ENCODE peak calls at places on chromosomes 7 and 10, in six cellular contexts. P is CD4-positive, CD25-positive, alpha-beta regulatory T cell; Y is choroid plexus epithelial cell; R is H7; C is cardiac muscle cell; N is skeletal muscle cell. U is an unnamed sample.

GRCh38 chr7:35691827-35692307 is 3.1 kb downstream of the HERPUD2 start:
- DNase-seq in Y (peak), R (no peak), P (peak), N (no peak), C (peak), U (no peak)

GRCh38 chr10:61642692-61643091 is 20.0 kb upstream of the CABCOCO1 start:
- DNase-seq in R (no peak), C (no peak), N (no peak), P (no peak), Y (peak), U (peak)

GRCh38 chr7:144137501-144137900 is 14.5 kb downstream of the OR2A14 start:
- DNase-seq in C (no peak), N (no peak), Y (no peak), P (no peak), R (no peak), U (no peak)

GRCh38 chr7:44986218-44987053 is 7.6 kb upstream of the MYO1G start:
- DNase-seq in N (peak), P (peak), C (peak), Y (peak), R (peak), U (peak)

GRCh38 chr10:122541541-122542002 is 19.0 kb upstream of the DMBT1 start:
- DNase-seq in R (no peak), C (no peak), Y (no peak), P (peak), N (no peak), U (no peak)

GRCh38 chr10:77328272-77328816 is 309.3 kb downstream of the KCNMA1 start:
- DNase-seq in C (peak), Y (peak), N (no peak), P (no peak), R (peak), U (no peak)

GRCh38 chr10:76303682-76304316 is 872.4 kb downstream of the LRMDA start:
- DNase-seq in R (peak), P (peak), N (peak), Y (peak), C (peak), U (peak)

GRCh38 chr7:132750056-132750455 is 173.8 kb upstream of the PLXNA4 start:
- DNase-seq in R (no peak), Y (no peak), P (no peak), N (no peak), C (no peak), U (no peak)

GRCh38 chr7:516606-517456 is 2.8 kb downstream of the PDGFA start:
- DNase-seq in P (no peak), C (peak), Y (peak), N (no peak), R (peak), U (peak)

GRCh38 chr10:59748834-59749233 is 4.4 kb downstream of the MRLN start:
- DNase-seq in P (no peak), C (no peak), Y (no peak), R (no peak), N (no peak), U (no peak)

GRCh38 chr7:101576993-101577392 is 52.1 kb downstream of the MYL10 start:
- DNase-seq in Y (no peak), N (no peak), R (no peak), P (no peak), C (no peak), U (no peak)

GRCh38 chr10:13613519-13613918 is 26.8 kb downstream of the PRPF18 start:
- DNase-seq in P (no peak), R (no peak), C (peak), N (no peak), Y (peak), U (peak)

GRCh38 chr7:90579181-90579688 is 16.9 kb upstream of the CDK14 start:
- DNase-seq in P (no peak), Y (peak), N (peak), R (no peak), C (no peak), U (peak)

GRCh38 chr7:23810099-23810498 is 100.1 kb downstream of the STK31 start:
- DNase-seq in P (no peak), C (no peak), Y (no peak), N (no peak), R (no peak), U (no peak)

GRCh38 chr10:104937528-104937927 is 296.4 kb downstream of the SORCS3 start:
- DNase-seq in P (no peak), C (no peak), Y (peak), N (peak), R (no peak), U (peak)

GRCh38 chr7:47688311-47689100 is 106.6 kb upstream of the TNS3 start:
- DNase-seq in P (no peak), C (no peak), Y (no peak), R (no peak), N (no peak), U (no peak)

GRCh38 chr7:137816696-137817320 is 30.0 kb downstream of the DGKI start:
- DNase-seq in P (no peak), C (no peak), R (peak), N (no peak), Y (peak), U (no peak)

GRCh38 chr7:26083113-26083512 is 68.9 kb upstream of the NFE2L3 start:
- DNase-seq in Y (no peak), P (no peak), N (no peak), R (no peak), C (no peak), U (peak)

GRCh38 chr10:98260752-98261151 is 7.2 kb downstream of the LOXL4 start:
- DNase-seq in P (no peak), R (no peak), C (no peak), N (no peak), Y (no peak), U (no peak)

DNA sequence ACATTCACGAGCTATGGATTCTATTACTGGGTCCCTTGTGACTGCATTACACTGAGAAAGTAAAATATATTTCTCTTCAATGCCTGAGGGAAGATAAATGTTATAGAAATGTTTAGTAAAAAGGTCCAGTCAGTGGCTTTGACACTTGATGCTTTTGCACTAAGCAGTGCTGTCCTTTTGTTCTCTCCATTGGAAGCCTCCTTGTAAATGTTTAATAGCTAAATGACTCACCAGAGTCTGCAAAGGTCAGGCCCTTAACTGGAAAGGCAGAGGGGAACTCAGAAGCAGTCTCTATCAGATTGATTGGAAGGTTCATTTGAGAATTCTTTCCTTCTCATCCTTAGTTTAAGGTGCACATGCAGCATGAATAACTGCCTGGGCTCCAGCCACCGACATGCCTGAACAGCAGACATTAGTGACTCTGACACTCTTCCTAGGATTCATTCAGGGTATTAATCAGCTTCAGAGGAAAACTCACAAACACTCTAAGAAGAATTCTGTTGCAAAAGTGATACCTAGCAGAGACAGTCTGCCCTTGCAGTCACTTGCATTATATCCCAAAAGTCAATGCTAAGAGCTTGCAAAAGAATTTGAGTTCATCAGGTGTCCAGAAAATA is 11.5 kb upstream of the EDRF1 start:
- DNase-seq in Y (peak), C (peak), N (no peak), R (no peak), P (no peak), U (no peak)
- H3K4me3 ChIP-seq in Y (no peak), C (no peak), N (no peak), R (no peak), P (no peak), U (no peak)

GRCh38 chr10:112528235-112528634 is 81.2 kb downstream of the VTI1A start:
- DNase-seq in P (no peak), Y (no peak), R (no peak), C (no peak), N (no peak), U (no peak)

GRCh38 chr10:112535432-112536038 is 88.5 kb downstream of the VTI1A start:
- DNase-seq in C (peak), Y (no peak), P (no peak), R (no peak), N (no peak), U (no peak)

GRCh38 chr10:112536663-112537062 is 89.6 kb downstream of the VTI1A start:
- DNase-seq in R (no peak), Y (no peak), P (no peak), C (no peak), N (no peak), U (no peak)

GRCh38 chr10:112526906-112527305 is 79.9 kb downstream of the VTI1A start:
- DNase-seq in N (no peak), Y (peak), C (no peak), R (peak), P (no peak), U (no peak)

GRCh38 chr10:112532053-112532658 is 85.1 kb downstream of the VTI1A start:
- DNase-seq in Y (peak), R (no peak), C (no peak), N (no peak), P (peak), U (no peak)
- H3K4me3 ChIP-seq in Y (peak), R (no peak), C (no peak), N (peak), P (peak), U (no peak)

DNA sequence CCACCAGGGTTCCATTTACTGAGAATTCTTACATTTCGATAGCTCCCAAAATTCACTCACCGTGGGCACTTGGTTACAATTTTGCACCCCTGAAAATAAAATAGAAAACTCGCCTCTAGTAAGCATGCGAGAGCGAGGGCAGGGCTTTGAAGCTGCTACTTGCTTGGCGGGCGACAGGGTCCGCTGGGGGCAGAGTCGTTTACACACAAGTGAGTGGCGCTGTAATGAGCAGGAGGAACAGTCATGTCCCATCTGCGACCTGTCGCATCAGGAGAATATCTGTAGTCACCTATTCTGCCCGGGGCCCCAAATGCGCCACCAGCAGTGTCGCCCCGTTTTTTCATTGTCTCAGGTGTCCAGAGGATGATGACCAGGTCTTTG is 1.2 kb upstream of the MEOX2 start:
- DNase-seq in R (peak), P (no peak), Y (no peak), C (peak), N (no peak), U (no peak)
- H3K4me3 ChIP-seq in R (peak), P (no peak), Y (no peak), C (peak), N (peak), U (no peak)

GRCh38 chr10:132783865-132784581 is 1.9 kb downstream of the NKX6-2 start:
- DNase-seq in R (peak), C (no peak), N (no peak), P (no peak), Y (no peak), U (no peak)
- H3K4me3 ChIP-seq in R (no peak), C (no peak), N (no peak), P (no peak), Y (no peak), U (no peak)

DNA sequence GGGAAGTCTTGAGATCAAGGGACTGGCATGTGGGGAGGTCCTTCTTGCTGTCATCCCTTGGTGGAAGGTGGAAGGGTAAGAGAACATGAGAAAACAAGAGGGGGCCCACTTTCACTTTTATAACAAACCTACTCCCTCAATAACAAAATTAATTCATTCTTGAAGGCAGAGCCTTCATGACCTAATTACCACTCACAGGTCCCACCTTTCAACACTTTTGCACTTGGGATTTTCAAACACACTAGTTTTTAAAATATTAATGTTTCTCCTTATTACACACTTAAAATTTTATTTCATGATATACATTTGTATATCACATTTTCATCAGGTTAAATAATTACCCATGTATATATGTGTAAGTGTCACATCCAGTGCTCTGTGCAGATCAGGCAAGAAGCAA is 2.0 kb downstream of the ST7 start:
- DNase-seq in Y (no peak), C (no peak), P (no peak), R (no peak), N (no peak), U (no peak)
- H3K4me3 ChIP-seq in Y (peak), C (peak), P (peak), R (no peak), N (peak), U (peak)

GRCh38 chr7:134643131-134643530 is 3.5 kb upstream of the BPGM start:
- DNase-seq in P (no peak), C (no peak), Y (no peak), R (no peak), N (no peak), U (no peak)

GRCh38 chr7:134648456-134648855 is 1.8 kb downstream of the BPGM start:
- DNase-seq in R (no peak), Y (no peak), C (no peak), P (no peak), N (no peak), U (no peak)

GRCh38 chr7:134646425-134647305 is at the start of gene BPGM:
- DNase-seq in P (peak), Y (peak), N (peak), R (peak), C (peak), U (peak)

GRCh38 chr7:134645935-134646334 is 718 bp upstream of the BPGM start:
- DNase-seq in R (no peak), Y (peak), N (no peak), C (peak), P (no peak), U (no peak)

GRCh38 chr7:134645478-134645877 is 1.2 kb upstream of the BPGM start:
- DNase-seq in Y (no peak), P (no peak), R (no peak), N (no peak), C (no peak), U (no peak)
- H3K4me3 ChIP-seq in Y (peak), P (peak), R (no peak), N (peak), C (peak), U (peak)

GRCh38 chr7:92260248-92260781 is 14.5 kb downstream of the ANKIB1 start:
- DNase-seq in N (no peak), R (no peak), C (no peak), P (no peak), Y (no peak), U (no peak)
- H3K4me3 ChIP-seq in N (no peak), R (no peak), C (no peak), P (no peak), Y (no peak), U (no peak)

DNA sequence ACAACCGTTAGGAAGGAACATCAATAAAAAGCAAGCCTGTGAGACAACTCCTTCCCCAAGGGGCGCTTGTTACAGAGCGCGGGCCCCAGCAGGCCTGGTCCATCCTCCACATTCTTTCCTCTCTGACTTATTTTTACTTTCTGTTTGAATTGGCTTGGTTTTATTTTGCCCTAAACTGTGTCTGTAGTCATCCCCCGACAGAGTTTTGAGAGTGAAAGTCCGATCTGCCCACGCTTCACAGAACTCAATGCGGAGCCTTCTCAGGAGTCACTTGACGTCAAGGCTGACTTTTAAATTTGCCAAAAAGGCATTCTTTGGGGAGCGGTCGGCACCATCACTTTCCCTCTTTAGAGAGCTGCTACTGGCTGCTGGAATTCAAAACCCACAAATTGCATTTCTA is 150.1 kb upstream of the KLF6 start:
- DNase-seq in Y (peak), R (no peak), P (peak), N (peak), C (no peak), U (peak)
- H3K4me3 ChIP-seq in Y (peak), R (no peak), P (peak), N (no peak), C (no peak), U (peak)

GRCh38 chr10:33214174-33214573 is 120.3 kb downstream of the NRP1 start:
- DNase-seq in Y (no peak), R (no peak), P (no peak), C (no peak), N (no peak), U (no peak)

GRCh38 chr10:33211123-33211878 is 123.2 kb downstream of the NRP1 start:
- DNase-seq in N (peak), R (no peak), C (no peak), Y (peak), P (no peak), U (no peak)

GRCh38 chr10:33209777-33210176 is 124.7 kb downstream of the NRP1 start:
- DNase-seq in C (no peak), N (no peak), P (no peak), R (no peak), Y (no peak), U (no peak)

GRCh38 chr10:33215154-33215553 is 119.3 kb downstream of the NRP1 start:
- DNase-seq in N (peak), C (no peak), R (no peak), Y (peak), P (no peak), U (no peak)

GRCh38 chr10:33212061-33212748 is 122.3 kb downstream of the NRP1 start:
- DNase-seq in C (no peak), N (no peak), Y (peak), P (no peak), R (no peak), U (no peak)
- H3K4me3 ChIP-seq in C (no peak), N (no peak), Y (no peak), P (no peak), R (no peak), U (no peak)

DNA sequence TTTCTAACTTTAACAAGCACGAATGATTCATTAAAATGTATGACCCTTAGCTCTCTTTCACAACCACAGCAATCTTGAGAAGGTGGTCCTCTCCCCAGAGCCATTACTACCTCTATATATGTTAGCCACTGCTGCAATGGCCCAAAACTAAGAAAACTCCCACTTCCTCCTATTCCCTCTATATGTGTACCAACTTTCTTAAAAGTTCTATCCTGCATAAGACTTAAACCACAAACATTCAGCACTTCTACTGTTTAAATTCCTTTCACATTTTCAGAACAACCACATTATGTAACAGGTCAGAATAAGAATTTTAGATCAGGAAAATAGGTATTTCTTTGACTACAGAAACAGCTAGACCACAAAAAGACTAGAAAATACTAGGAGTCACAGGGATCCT is 36.2 kb downstream of the WASL start:
- DNase-seq in N (peak), Y (peak), R (no peak), P (no peak), C (no peak), U (peak)
- H3K4me3 ChIP-seq in N (no peak), Y (no peak), R (no peak), P (no peak), C (no peak), U (no peak)

U was measured in astrocyte of the cerebellum.